ENCODE peak calls at places on chromosomes 11 and 22, in seven cellular contexts. R is right lobe of liver, Z is tibial nerve, N is uterus, H is gastrocnemius medialis, B is body of pancreas, X is Peyer's patch. P is an unnamed sample.

GRCh38 chr11:65470433-65470832 is 28.4 kb upstream of the MALAT1 start:
- DNase-seq in X (no peak), H (peak), Z (no peak), N (peak), R (no peak), B (no peak), P (no peak)

GRCh38 chr22:41613456-41613855 is 7.4 kb downstream of the DESI1 start:
- DNase-seq in X (no peak), R (peak), N (no peak), H (no peak), B (no peak), Z (no peak), P (no peak)

GRCh38 chr11:75263944-75264349 is 23.4 kb downstream of the TPBGL start:
- DNase-seq in Z (no peak), X (peak), N (peak), H (peak), B (no peak), R (no peak), P (peak)

GRCh38 chr11:130554241-130555055 is 106.0 kb downstream of the ADAMTS15 start:
- DNase-seq in B (no peak), R (no peak), H (no peak), X (no peak), N (no peak), Z (no peak), P (no peak)

GRCh38 chr22:32708835-32709234 is 92.7 kb upstream of the TIMP3 start:
- DNase-seq in R (no peak), Z (no peak), B (no peak), N (no peak), X (no peak), H (peak), P (no peak)

GRCh38 chr11:2548596-2548995 is 103.8 kb downstream of the KCNQ1 start:
- DNase-seq in R (peak), B (peak), N (no peak), H (no peak), X (peak), Z (no peak), P (peak)

GRCh38 chr11:83072689-83073242 is 1.1 kb upstream of the RAB30 start:
- DNase-seq in R (no peak), B (no peak), H (no peak), N (no peak), Z (no peak), X (no peak), P (no peak)

GRCh38 chr11:118214210-118214914 is 10.4 kb downstream of the JAML start:
- DNase-seq in B (no peak), R (no peak), X (no peak), Z (no peak), H (no peak), N (no peak), P (no peak)

GRCh38 chr11:70503201-70503877 is 105.0 kb downstream of the CTTN start:
- DNase-seq in X (no peak), Z (no peak), R (peak), H (no peak), N (no peak), B (no peak), P (no peak)

GRCh38 chr11:11968511-11969280 is 39.7 kb downstream of the DKK3 start:
- DNase-seq in B (no peak), Z (no peak), X (no peak), N (no peak), R (no peak), H (no peak), P (no peak)

GRCh38 chr11:66371627-66372415 is at the start of gene SLC29A2:
- DNase-seq in X (peak), H (peak), R (peak), Z (no peak), B (peak), N (no peak), P (peak)

GRCh38 chr22:36077261-36077660 is 48.6 kb upstream of the RBFOX2 start:
- DNase-seq in N (no peak), H (no peak), B (no peak), Z (no peak), X (no peak), R (no peak), P (no peak)

GRCh38 chr11:86360775-86361395 is 13.8 kb upstream of the CCDC81 start:
- DNase-seq in Z (no peak), X (no peak), R (no peak), B (no peak), H (no peak), N (no peak), P (no peak)

GRCh38 chr11:46769636-46770221 is 50.7 kb downstream of the F2 start:
- DNase-seq in H (no peak), B (no peak), X (no peak), Z (no peak), R (no peak), N (no peak), P (no peak)

GRCh38 chr11:125335101-125335500 is 161.0 kb downstream of the FEZ1 start:
- DNase-seq in N (no peak), B (no peak), R (no peak), X (no peak), H (no peak), Z (no peak), P (no peak)

GRCh38 chr11:2734181-2735052 is 34.6 kb upstream of the KCNQ1OT1 start:
- DNase-seq in B (no peak), H (no peak), R (no peak), Z (no peak), X (no peak), N (no peak), P (no peak)

DNA sequence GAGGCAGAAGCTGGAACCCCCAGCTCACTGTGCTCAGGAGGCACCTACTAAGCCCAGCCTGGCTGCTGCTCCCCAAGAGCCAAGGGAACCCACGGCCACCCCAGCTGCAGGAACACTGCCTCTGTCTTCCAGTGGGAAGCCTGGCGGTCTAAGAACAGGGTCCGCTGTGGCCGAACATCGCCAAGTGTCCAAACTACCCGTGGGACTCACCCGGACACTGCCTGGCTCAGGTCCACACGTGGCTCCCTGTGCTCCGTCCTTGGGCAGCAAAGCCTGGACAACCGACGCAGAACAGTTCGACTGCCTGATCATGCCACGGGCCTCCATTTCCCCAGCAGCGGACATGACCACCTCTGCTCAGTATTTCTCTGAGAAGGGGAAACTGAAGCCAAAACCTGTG is 747.0 kb downstream of the BRD1 start:
- DNase-seq in N (no peak), B (no peak), H (no peak), R (no peak), Z (no peak), X (no peak), P (no peak)
- H3K27ac ChIP-seq in N (no peak), B (no peak), H (no peak), R (no peak), Z (no peak), X (no peak), P (no peak)

DNA sequence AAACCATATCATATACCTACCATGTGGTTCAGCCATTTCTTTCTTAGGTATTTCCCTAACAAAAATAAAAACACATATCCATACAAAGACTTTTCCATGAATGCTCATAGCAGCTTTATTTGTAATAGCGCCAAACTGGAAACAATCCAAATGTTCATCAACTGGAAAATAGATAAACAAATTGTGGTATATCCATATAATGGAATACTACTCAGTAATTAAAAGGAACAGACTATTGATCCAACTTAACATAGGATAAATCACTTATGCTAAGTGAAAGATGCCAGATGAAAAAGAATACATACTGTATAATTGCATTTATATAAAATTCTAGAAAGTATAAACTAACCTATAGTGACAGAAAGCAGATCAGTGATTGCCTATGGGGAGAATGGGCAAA is 323.3 kb downstream of the BUD13 start:
- DNase-seq in H (no peak), N (no peak), X (no peak), B (no peak), Z (no peak), R (no peak), P (no peak)
- TF ChIP-seq POLR2A in H (no peak), N (no peak), X (no peak), B (no peak), Z (no peak), R (no peak), P (no peak)

GRCh38 chr22:20956258-20957117 is 10.6 kb upstream of the AIFM3 start:
- DNase-seq in N (no peak), R (no peak), X (peak), B (peak), Z (no peak), H (no peak), P (no peak)

GRCh38 chr22:20955548-20955947 is 11.5 kb upstream of the AIFM3 start:
- DNase-seq in H (no peak), R (no peak), Z (no peak), B (no peak), N (no peak), X (no peak), P (no peak)

GRCh38 chr22:20959578-20960461 is 7.2 kb upstream of the AIFM3 start:
- DNase-seq in Z (no peak), B (no peak), H (no peak), X (no peak), R (no peak), N (no peak), P (no peak)

GRCh38 chr22:20957691-20958440 is 9.2 kb upstream of the AIFM3 start:
- DNase-seq in N (no peak), B (peak), Z (no peak), H (no peak), R (no peak), X (peak), P (peak)

DNA sequence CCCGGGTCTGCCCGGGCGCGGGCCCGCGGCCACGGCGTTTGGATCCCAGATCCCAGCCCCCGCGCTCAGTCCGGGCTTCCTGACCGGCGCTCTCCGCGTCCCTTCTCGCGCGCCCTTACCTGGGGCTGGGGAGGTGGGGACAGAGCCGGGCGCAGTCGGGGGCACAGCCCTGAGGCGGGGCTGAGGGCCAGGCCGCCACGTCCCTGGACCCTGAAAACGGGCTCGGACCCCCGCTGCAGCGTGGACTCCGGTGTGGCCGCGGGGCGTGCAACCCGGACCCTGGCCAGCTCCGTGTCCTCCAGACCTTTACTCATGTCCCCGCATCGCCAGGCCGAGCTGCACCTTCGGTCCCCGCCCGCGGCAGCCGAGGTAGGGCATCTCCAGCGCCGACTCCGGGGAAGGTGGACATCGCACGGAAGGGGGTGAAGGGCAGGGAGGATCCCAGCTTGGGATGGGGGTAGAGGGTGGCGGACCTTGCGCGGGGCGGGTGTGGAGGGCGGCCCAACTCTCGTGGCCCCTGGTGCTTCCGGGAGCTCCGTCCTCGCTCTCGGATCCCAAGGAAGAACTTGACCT is 9.9 kb upstream of the AIFM3 start:
- DNase-seq in X (peak), H (no peak), N (no peak), R (peak), B (no peak), Z (no peak), P (no peak)
- H3K27ac ChIP-seq in X (peak), H (no peak), N (no peak), R (no peak), B (no peak), Z (peak), P (no peak)

GRCh38 chr11:80157447-80157846 is 716.6 kb upstream of the TENM4 start:
- DNase-seq in X (no peak), H (no peak), Z (no peak), B (no peak), N (no peak), R (no peak), P (no peak)
- TF ChIP-seq POLR2A in X (no peak), H (no peak), Z (no peak), B (no peak), N (no peak), R (no peak), P (no peak)

GRCh38 chr22:29813126-29813525 is 24.9 kb downstream of the ASCC2 start:
- DNase-seq in B (no peak), N (no peak), Z (no peak), H (no peak), R (peak), X (no peak), P (no peak)
- H3K27ac ChIP-seq in B (no peak), N (no peak), Z (no peak), H (peak), R (peak), X (no peak), P (no peak)

GRCh38 chr11:91742155-91742554 is 482.5 kb upstream of the FAT3 start:
- DNase-seq in R (no peak), X (no peak), H (no peak), N (no peak), B (no peak), Z (no peak), P (no peak)
- TF ChIP-seq POLR2A in R (no peak), X (no peak), H (no peak), N (no peak), B (no peak), Z (no peak), P (no peak)

DNA sequence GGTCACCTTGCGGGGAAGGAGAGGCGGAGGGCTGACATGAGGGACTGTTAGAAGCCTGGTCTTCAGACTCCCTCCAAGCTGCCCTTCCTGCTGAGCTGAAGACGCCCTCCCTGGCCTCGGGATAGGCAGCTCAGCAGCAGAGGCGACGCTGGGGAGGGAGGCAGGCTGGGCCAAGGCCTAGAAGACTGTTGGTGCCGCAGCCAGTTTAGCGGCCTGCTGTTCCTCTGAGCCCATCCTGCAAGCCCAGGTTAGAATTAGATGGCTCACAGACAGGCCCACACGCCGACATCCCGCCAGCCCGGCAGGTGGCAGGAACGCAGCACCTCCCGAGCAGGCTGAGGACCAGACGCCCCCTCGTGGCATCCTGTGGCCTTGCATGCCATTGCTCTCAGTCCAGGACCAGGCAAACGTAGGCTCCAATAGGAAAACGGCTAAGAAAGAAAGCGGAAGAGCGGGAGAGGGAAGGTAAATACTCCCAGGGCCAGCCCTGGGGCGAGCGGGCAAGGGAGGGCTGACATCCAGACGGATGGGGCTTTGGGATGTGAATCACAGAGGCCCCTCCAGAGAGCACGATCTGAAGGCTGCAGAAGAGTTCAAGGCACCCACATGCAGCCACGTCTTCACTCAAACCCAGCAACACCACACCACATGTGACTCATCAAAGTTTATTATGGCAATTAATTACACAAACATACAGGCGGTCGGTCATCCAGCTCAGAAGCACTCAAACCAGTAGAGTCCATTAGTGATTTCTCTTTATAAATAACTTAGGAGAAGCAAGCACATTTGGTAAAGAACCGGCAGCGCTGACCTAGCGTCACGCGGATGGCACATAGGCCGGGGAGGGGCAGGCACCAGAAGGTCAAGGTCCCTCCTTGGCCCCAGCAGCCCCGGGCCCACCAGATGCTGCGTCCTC is 27.6 kb downstream of the CD5 start:
- DNase-seq in Z (peak), N (peak), X (peak), R (peak), H (peak), B (peak), P (peak)
- H3K27ac ChIP-seq in Z (peak), N (peak), X (peak), R (peak), H (no peak), B (no peak), P (peak)

GRCh38 chr11:58330861-58331260 is 28.0 kb downstream of the OR5B17 start:
- DNase-seq in B (no peak), R (no peak), N (no peak), H (no peak), Z (no peak), X (no peak), P (no peak)

GRCh38 chr11:58334708-58335107 is 24.2 kb downstream of the OR5B17 start:
- DNase-seq in H (no peak), X (no peak), Z (no peak), N (no peak), R (no peak), B (no peak), P (no peak)
- TF ChIP-seq POLR2A in H (no peak), X (no peak), Z (no peak), N (no peak), R (no peak), B (no peak), P (no peak)